ENCODE peak calls at places on chromosomes 5 and 9, in five cellular contexts. L is Right ventricle myocardium superior, I is lung, W is omental fat pad, S is H7. E is an unnamed sample.

GRCh38 chr5:172553838-172554344 is 87.2 kb upstream of the NEURL1B start:
- DNase-seq in L (no peak), I (no peak), W (no peak), S (no peak), E (no peak)

GRCh38 chr5:5705010-5705409 is 282.5 kb downstream of the ICE1 start:
- DNase-seq in L (no peak), I (no peak), W (no peak), S (no peak), E (no peak)

GRCh38 chr5:10220253-10220652 is 29.4 kb downstream of the ATPSCKMT start:
- DNase-seq in L (no peak), I (no peak), W (no peak), S (no peak), E (no peak)

GRCh38 chr5:157387164-157387563 is 72.8 kb upstream of the NIPAL4 start:
- DNase-seq in L (no peak), I (no peak), W (no peak), S (no peak), E (no peak)

GRCh38 chr5:133564921-133565565 is 47.3 kb downstream of the FSTL4 start:
- DNase-seq in L (no peak), I (no peak), W (no peak), S (no peak), E (no peak)

GRCh38 chr5:149203896-149204544 is 62.7 kb downstream of the ABLIM3 start:
- DNase-seq in L (no peak), I (no peak), W (no peak), S (no peak), E (no peak)

GRCh38 chr9:20606637-20607036 is 15.7 kb downstream of the MLLT3 start:
- DNase-seq in L (peak; percentile 42), I (peak; percentile 58), W (no peak), S (no peak), E (no peak)

GRCh38 chr5:177358333-177358939 is 712 bp downstream of the RGS14 start:
- DNase-seq in L (peak; percentile 52), I (no peak), W (no peak), S (peak; percentile 31), E (no peak)

GRCh38 chr9:89743576-89744254 is 138.9 kb downstream of the GADD45G start:
- DNase-seq in L (no peak), I (no peak), W (no peak), S (peak; percentile 88), E (no peak)

GRCh38 chr5:178435321-178436238 is 154.6 kb downstream of the COL23A1 start:
- DNase-seq in L (no peak), I (no peak), W (no peak), S (peak; percentile 33), E (no peak)

GRCh38 chr9:25461416-25461815 is 216.8 kb downstream of the TUSC1 start:
- DNase-seq in L (no peak), I (no peak), W (no peak), S (no peak), E (no peak)

GRCh38 chr5:6766558-6767191 is 53.4 kb downstream of the TENT4A start:
- DNase-seq in L (peak; percentile 91), I (peak; percentile 94), W (peak; percentile 68), S (no peak), E (peak; percentile 11)

GRCh38 chr5:13985736-13986418 is 41.4 kb upstream of the DNAH5 start:
- DNase-seq in L (no peak), I (peak; percentile 57), W (no peak), S (no peak), E (peak; percentile 57)

GRCh38 chr5:64612349-64612961 is 77.8 kb upstream of the SHISAL2B start:
- DNase-seq in L (no peak), I (no peak), W (no peak), S (peak; percentile 24), E (peak; percentile 24)

GRCh38 chr5:122183098-122183794 is 53.9 kb downstream of the ZNF474 start:
- DNase-seq in L (peak; percentile 82), I (peak; percentile 74), W (peak; percentile 56), S (no peak), E (peak; percentile 70)

GRCh38 chr5:122153230-122153629 is 23.9 kb downstream of the ZNF474 start:
- DNase-seq in L (no peak), I (no peak), W (no peak), S (no peak), E (peak; percentile 75)

GRCh38 chr9:133440884-133441283 is 18.7 kb downstream of the ADAMTS13 start:
- DNase-seq in L (no peak), I (no peak), W (no peak), S (no peak), E (no peak)

GRCh38 chr9:38263534-38263933 is 129.0 kb upstream of the ALDH1B1 start:
- DNase-seq in L (no peak), I (no peak), W (no peak), S (no peak), E (no peak)

GRCh38 chr9:81890104-81890503 is 38.1 kb upstream of the SPATA31D4 start:
- DNase-seq in L (no peak), I (no peak), W (no peak), S (no peak), E (no peak)

GRCh38 chr5:89042746-89043145 is 159.8 kb upstream of the MEF2C start:
- DNase-seq in L (no peak), I (no peak), W (no peak), S (no peak), E (no peak)

GRCh38 chr9:94250456-94250855 is 8.6 kb upstream of the ZNF169 start:
- DNase-seq in L (no peak), I (no peak), W (no peak), S (no peak), E (no peak)

GRCh38 chr9:132214027-132214622 is 52.3 kb downstream of the NTNG2 start:
- DNase-seq in L (peak; percentile 78), I (peak; percentile 77), W (peak; percentile 39), S (peak; percentile 94), E (peak; percentile 66)

GRCh38 chr9:89507626-89508025 is 9.7 kb upstream of the SEMA4D start:
- DNase-seq in L (no peak), I (no peak), W (no peak), S (no peak), E (no peak)

GRCh38 chr5:111389390-111390082 is 122.8 kb downstream of the STARD4 start:
- DNase-seq in L (no peak), I (no peak), W (no peak), S (no peak), E (peak; percentile 58)

GRCh38 chr5:171701138-171701537 is 84.5 kb upstream of the SMIM23 start:
- DNase-seq in L (no peak), I (no peak), W (no peak), S (no peak), E (no peak)

GRCh38 chr9:116165912-116166311 is 12.3 kb downstream of the PAPPA start:
- DNase-seq in L (no peak), I (no peak), W (no peak), S (no peak), E (no peak)